ENCODE peak calls at places on chromosomes 11 and 22, in five cellular contexts. One of them, this sample, is unnamed. For H3K9me3, the result is how much of the 10 kb centered on the place peaks cover.

GRCh38 chr11:107682182-107682971 is 29.5 kb downstream of the SLN start:
- DNase-seq in effector memory CD4-positive, alpha-beta T cell: no peak
- DNase-seq in fibroblast of lung: no peak
- DNase-seq in thoracic aorta: no peak
- DNase-seq in tibial nerve: no peak
- DNase-seq in this sample: no peak

GRCh38 chr11:60251485-60252207 is 8.7 kb upstream of the MS4A4E start:
- DNase-seq in effector memory CD4-positive, alpha-beta T cell: no peak
- DNase-seq in fibroblast of lung: peak
- DNase-seq in thoracic aorta: no peak
- DNase-seq in tibial nerve: peak
- DNase-seq in this sample: no peak

GRCh38 chr11:129577986-129578385 is 202.3 kb downstream of the BARX2 start:
- DNase-seq in effector memory CD4-positive, alpha-beta T cell: no peak
- DNase-seq in fibroblast of lung: no peak
- DNase-seq in thoracic aorta: no peak
- DNase-seq in tibial nerve: no peak
- DNase-seq in this sample: no peak

GRCh38 chr11:78740175-78741161 is 165.8 kb upstream of the NARS2 start:
- DNase-seq in effector memory CD4-positive, alpha-beta T cell: no peak
- DNase-seq in fibroblast of lung: no peak
- DNase-seq in thoracic aorta: no peak
- DNase-seq in tibial nerve: no peak
- DNase-seq in this sample: peak

GRCh38 chr11:2921261-2921660 is 8.0 kb downstream of the PHLDA2 start:
- DNase-seq in effector memory CD4-positive, alpha-beta T cell: no peak
- DNase-seq in fibroblast of lung: no peak
- DNase-seq in thoracic aorta: no peak
- DNase-seq in tibial nerve: no peak
- DNase-seq in this sample: no peak

GRCh38 chr11:73387594-73388021 is 11.4 kb downstream of the RELT start:
- DNase-seq in effector memory CD4-positive, alpha-beta T cell: no peak
- DNase-seq in fibroblast of lung: peak
- DNase-seq in thoracic aorta: no peak
- DNase-seq in tibial nerve: no peak
- DNase-seq in this sample: no peak

GRCh38 chr22:27984723-27985122 is 65.7 kb upstream of the PITPNB start:
- DNase-seq in effector memory CD4-positive, alpha-beta T cell: no peak
- DNase-seq in fibroblast of lung: no peak
- DNase-seq in thoracic aorta: no peak
- DNase-seq in tibial nerve: no peak
- DNase-seq in this sample: no peak

GRCh38 chr11:15842345-15842744 is 514.0 kb downstream of the SOX6 start:
- DNase-seq in effector memory CD4-positive, alpha-beta T cell: no peak
- DNase-seq in fibroblast of lung: no peak
- DNase-seq in thoracic aorta: no peak
- DNase-seq in tibial nerve: no peak
- DNase-seq in this sample: no peak

GRCh38 chr11:94218372-94218771 is 86.0 kb upstream of the IZUMO1R start:
- DNase-seq in effector memory CD4-positive, alpha-beta T cell: no peak
- DNase-seq in fibroblast of lung: no peak
- DNase-seq in thoracic aorta: no peak
- DNase-seq in tibial nerve: no peak
- DNase-seq in this sample: no peak

GRCh38 chr11:123475478-123475877 is 45.4 kb downstream of the GRAMD1B start:
- DNase-seq in effector memory CD4-positive, alpha-beta T cell: no peak
- DNase-seq in fibroblast of lung: peak
- DNase-seq in thoracic aorta: no peak
- DNase-seq in tibial nerve: no peak
- DNase-seq in this sample: no peak

GRCh38 chr22:47544696-47545095 is 782.2 kb downstream of the TBC1D22A start:
- DNase-seq in effector memory CD4-positive, alpha-beta T cell: no peak
- DNase-seq in fibroblast of lung: no peak
- DNase-seq in thoracic aorta: no peak
- DNase-seq in tibial nerve: no peak
- DNase-seq in this sample: no peak

GRCh38 chr22:47540011-47540410 is 777.6 kb downstream of the TBC1D22A start:
- DNase-seq in effector memory CD4-positive, alpha-beta T cell: no peak
- DNase-seq in fibroblast of lung: no peak
- DNase-seq in thoracic aorta: no peak
- DNase-seq in tibial nerve: no peak
- DNase-seq in this sample: no peak

GRCh38 chr22:47547239-47547661 is 784.8 kb downstream of the TBC1D22A start:
- DNase-seq in effector memory CD4-positive, alpha-beta T cell: no peak
- DNase-seq in fibroblast of lung: no peak
- DNase-seq in thoracic aorta: no peak
- DNase-seq in tibial nerve: no peak
- DNase-seq in this sample: no peak

GRCh38 chr22:47539374-47539773 is 776.9 kb downstream of the TBC1D22A start:
- DNase-seq in effector memory CD4-positive, alpha-beta T cell: no peak
- DNase-seq in fibroblast of lung: no peak
- DNase-seq in thoracic aorta: no peak
- DNase-seq in tibial nerve: no peak
- DNase-seq in this sample: no peak

DNA sequence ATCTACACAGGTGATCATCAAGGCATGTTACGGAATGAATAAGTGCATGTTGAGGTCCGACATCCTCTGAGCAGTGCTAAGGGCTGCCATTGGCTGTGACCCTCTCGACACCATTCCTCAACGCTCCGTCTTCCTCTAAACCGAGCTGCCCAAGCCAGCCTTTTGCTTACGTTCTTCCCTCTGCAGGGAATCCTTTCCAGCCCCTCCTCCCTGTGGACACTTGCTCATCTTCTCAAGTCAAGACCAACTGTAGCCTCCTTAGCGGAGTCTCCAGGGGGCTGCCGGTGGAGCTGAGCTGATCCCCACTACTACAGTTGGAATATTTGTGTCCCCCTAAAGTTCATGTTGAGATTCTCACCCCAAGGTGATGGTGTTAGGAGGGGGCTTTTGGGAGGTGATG is 781.0 kb downstream of the TBC1D22A start:
- DNase-seq in effector memory CD4-positive, alpha-beta T cell: no peak
- DNase-seq in fibroblast of lung: no peak
- DNase-seq in thoracic aorta: no peak
- DNase-seq in tibial nerve: no peak
- DNase-seq in this sample: no peak
- H3K9me3 ChIP-seq in effector memory CD4-positive, alpha-beta T cell: under half
- H3K9me3 ChIP-seq in fibroblast of lung: under half
- H3K9me3 ChIP-seq in thoracic aorta: under half
- H3K9me3 ChIP-seq in tibial nerve: under half
- H3K9me3 ChIP-seq in this sample: under half

GRCh38 chr22:45007247-45007945 is 2.4 kb downstream of the PHF21B start:
- DNase-seq in effector memory CD4-positive, alpha-beta T cell: no peak
- DNase-seq in fibroblast of lung: peak
- DNase-seq in thoracic aorta: no peak
- DNase-seq in tibial nerve: no peak
- DNase-seq in this sample: peak
- H3K4me3 ChIP-seq in effector memory CD4-positive, alpha-beta T cell: no peak
- H3K4me3 ChIP-seq in fibroblast of lung: no peak
- H3K4me3 ChIP-seq in thoracic aorta: peak
- H3K4me3 ChIP-seq in tibial nerve: peak
- H3K4me3 ChIP-seq in this sample: peak

GRCh38 chr22:49230194-49230577 is 597.5 kb downstream of the BRD1 start:
- DNase-seq in effector memory CD4-positive, alpha-beta T cell: no peak
- DNase-seq in fibroblast of lung: no peak
- DNase-seq in thoracic aorta: no peak
- DNase-seq in tibial nerve: no peak
- DNase-seq in this sample: no peak
- H3K9me3 ChIP-seq in effector memory CD4-positive, alpha-beta T cell: under half
- H3K9me3 ChIP-seq in fibroblast of lung: under half
- H3K9me3 ChIP-seq in thoracic aorta: under half
- H3K9me3 ChIP-seq in tibial nerve: under half
- H3K9me3 ChIP-seq in this sample: under half

GRCh38 chr22:41367039-41367679 is 14.6 kb upstream of the TEF start:
- DNase-seq in effector memory CD4-positive, alpha-beta T cell: no peak
- DNase-seq in fibroblast of lung: peak
- DNase-seq in thoracic aorta: peak
- DNase-seq in tibial nerve: peak
- DNase-seq in this sample: peak

GRCh38 chr22:41369089-41369745 is 12.5 kb upstream of the TEF start:
- DNase-seq in effector memory CD4-positive, alpha-beta T cell: no peak
- DNase-seq in fibroblast of lung: no peak
- DNase-seq in thoracic aorta: no peak
- DNase-seq in tibial nerve: no peak
- DNase-seq in this sample: no peak

GRCh38 chr22:41367680-41368542 is 13.8 kb upstream of the TEF start:
- DNase-seq in effector memory CD4-positive, alpha-beta T cell: no peak
- DNase-seq in fibroblast of lung: no peak
- DNase-seq in thoracic aorta: no peak
- DNase-seq in tibial nerve: peak
- DNase-seq in this sample: peak

GRCh38 chr22:41368543-41368817 is 13.3 kb upstream of the TEF start:
- DNase-seq in effector memory CD4-positive, alpha-beta T cell: no peak
- DNase-seq in fibroblast of lung: no peak
- DNase-seq in thoracic aorta: no peak
- DNase-seq in tibial nerve: no peak
- DNase-seq in this sample: no peak

DNA sequence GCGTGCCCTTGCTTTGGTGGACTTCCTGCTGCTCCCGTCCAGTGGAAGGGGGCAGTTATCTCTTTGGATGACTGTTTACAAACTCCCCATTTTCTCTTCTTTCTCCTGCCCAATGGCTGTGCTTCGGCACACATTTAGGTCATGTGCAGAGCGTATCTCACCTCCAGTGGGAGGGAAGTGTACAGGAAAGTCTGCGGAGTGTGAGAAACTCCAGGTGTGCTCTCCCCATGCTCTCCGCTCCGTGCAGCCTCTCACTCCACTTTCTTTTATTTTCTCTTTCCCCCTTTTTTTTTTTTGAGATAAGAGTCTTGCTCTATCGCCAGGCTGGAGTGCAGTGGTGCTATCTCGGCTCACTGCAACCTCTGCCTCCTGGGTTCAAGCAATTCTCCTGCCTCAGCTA is 11.9 kb upstream of the TEF start:
- DNase-seq in effector memory CD4-positive, alpha-beta T cell: no peak
- DNase-seq in fibroblast of lung: no peak
- DNase-seq in thoracic aorta: no peak
- DNase-seq in tibial nerve: no peak
- DNase-seq in this sample: no peak
- H3K4me3 ChIP-seq in effector memory CD4-positive, alpha-beta T cell: no peak
- H3K4me3 ChIP-seq in fibroblast of lung: no peak
- H3K4me3 ChIP-seq in thoracic aorta: no peak
- H3K4me3 ChIP-seq in tibial nerve: peak
- H3K4me3 ChIP-seq in this sample: no peak

GRCh38 chr22:49643998-49644397 is 183.7 kb downstream of the BRD1 start:
- DNase-seq in effector memory CD4-positive, alpha-beta T cell: no peak
- DNase-seq in fibroblast of lung: no peak
- DNase-seq in thoracic aorta: no peak
- DNase-seq in tibial nerve: no peak
- DNase-seq in this sample: peak
- H3K9me3 ChIP-seq in effector memory CD4-positive, alpha-beta T cell: under half
- H3K9me3 ChIP-seq in fibroblast of lung: under half
- H3K9me3 ChIP-seq in thoracic aorta: under half
- H3K9me3 ChIP-seq in tibial nerve: under half
- H3K9me3 ChIP-seq in this sample: under half

GRCh38 chr11:32435152-32435480 is 223 bp downstream of the WT1 start:
- DNase-seq in effector memory CD4-positive, alpha-beta T cell: no peak
- DNase-seq in fibroblast of lung: no peak
- DNase-seq in thoracic aorta: no peak
- DNase-seq in tibial nerve: no peak
- DNase-seq in this sample: peak
- H3K4me3 ChIP-seq in effector memory CD4-positive, alpha-beta T cell: no peak
- H3K4me3 ChIP-seq in fibroblast of lung: no peak
- H3K4me3 ChIP-seq in thoracic aorta: peak
- H3K4me3 ChIP-seq in tibial nerve: peak
- H3K4me3 ChIP-seq in this sample: peak

GRCh38 chr22:47390026-47390970 is 627.8 kb downstream of the TBC1D22A start:
- DNase-seq in effector memory CD4-positive, alpha-beta T cell: no peak
- DNase-seq in fibroblast of lung: no peak
- DNase-seq in thoracic aorta: no peak
- DNase-seq in tibial nerve: no peak
- DNase-seq in this sample: no peak
- H3K9me3 ChIP-seq in effector memory CD4-positive, alpha-beta T cell: under half
- H3K9me3 ChIP-seq in fibroblast of lung: under half
- H3K9me3 ChIP-seq in thoracic aorta: under half
- H3K9me3 ChIP-seq in tibial nerve: under half
- H3K9me3 ChIP-seq in this sample: under half

GRCh38 chr22:37175414-37176144 is 12.5 kb downstream of the C1QTNF6 start:
- DNase-seq in effector memory CD4-positive, alpha-beta T cell: no peak
- DNase-seq in fibroblast of lung: no peak
- DNase-seq in thoracic aorta: no peak
- DNase-seq in tibial nerve: no peak
- DNase-seq in this sample: no peak

GRCh38 chr22:37177755-37178154 is 10.3 kb downstream of the C1QTNF6 start:
- DNase-seq in effector memory CD4-positive, alpha-beta T cell: no peak
- DNase-seq in fibroblast of lung: no peak
- DNase-seq in thoracic aorta: no peak
- DNase-seq in tibial nerve: no peak
- DNase-seq in this sample: no peak

GRCh38 chr22:37174964-37175363 is 13.1 kb downstream of the C1QTNF6 start:
- DNase-seq in effector memory CD4-positive, alpha-beta T cell: no peak
- DNase-seq in fibroblast of lung: no peak
- DNase-seq in thoracic aorta: no peak
- DNase-seq in tibial nerve: no peak
- DNase-seq in this sample: no peak

GRCh38 chr22:37177221-37177620 is 10.8 kb downstream of the C1QTNF6 start:
- DNase-seq in effector memory CD4-positive, alpha-beta T cell: no peak
- DNase-seq in fibroblast of lung: no peak
- DNase-seq in thoracic aorta: no peak
- DNase-seq in tibial nerve: no peak
- DNase-seq in this sample: no peak

DNA sequence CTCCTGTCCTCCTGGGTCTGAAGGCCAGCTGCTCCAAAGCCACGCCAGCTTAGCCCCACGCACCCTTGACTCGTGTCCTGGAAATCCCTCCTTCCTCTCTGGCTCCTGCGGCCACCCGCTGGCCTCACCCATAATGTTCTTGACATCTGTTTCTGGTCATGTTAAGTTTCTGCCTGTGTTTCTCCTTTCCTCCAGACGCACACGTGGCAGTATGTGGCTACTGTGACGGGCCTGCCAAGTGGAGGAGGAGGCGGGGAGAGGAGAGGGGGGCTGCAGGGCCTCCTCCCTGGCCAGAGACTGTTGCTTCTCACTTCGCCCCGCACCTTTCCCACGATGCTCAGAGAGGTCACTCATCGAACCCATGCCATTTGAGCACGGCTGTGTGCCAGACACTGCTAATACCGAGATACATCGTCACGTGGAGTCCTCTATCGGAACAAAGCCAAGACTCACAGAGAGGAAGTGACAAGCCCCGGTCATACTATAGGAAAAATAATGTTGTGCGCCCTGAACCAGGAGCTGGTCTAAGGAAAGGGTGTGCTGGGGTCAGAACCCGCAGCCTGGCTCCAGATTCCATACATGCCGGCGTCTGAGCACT is 11.5 kb downstream of the C1QTNF6 start:
- DNase-seq in effector memory CD4-positive, alpha-beta T cell: no peak
- DNase-seq in fibroblast of lung: peak
- DNase-seq in thoracic aorta: no peak
- DNase-seq in tibial nerve: peak
- DNase-seq in this sample: peak
- H3K4me3 ChIP-seq in effector memory CD4-positive, alpha-beta T cell: no peak
- H3K4me3 ChIP-seq in fibroblast of lung: no peak
- H3K4me3 ChIP-seq in thoracic aorta: peak
- H3K4me3 ChIP-seq in tibial nerve: peak
- H3K4me3 ChIP-seq in this sample: no peak

This sample was measured in right cardiac atrium.